ENCODE peak calls at places on chromosomes 3 and 15, in six cellular contexts. Y is endothelial cell; N is activated naive CD4-positive, alpha-beta T cell treated with Interleukin-2 at 50 U/mL for 16 hours; U is stimulated activated effector memory CD8-positive, alpha-beta T cell treated with anti-CD3 and anti-CD28 coated beads, Interleukin-12 subunit alpha, Interleukin-12 subunit beta, amount 100 ng/mL, for 72 hours; K is left lung; M is HepG2. O is an unnamed sample.

GRCh38 chr15:82950746-82951370 is 1.7 kb downstream of the HOMER2 start:
- DNase-seq in Y (no peak), N (no peak), U (no peak), K (no peak), M (peak; percentile 11), O (no peak)

GRCh38 chr3:42557849-42558248 is 23.9 kb downstream of the SEC22C start:
- DNase-seq in Y (no peak), N (no peak), U (no peak), K (no peak), M (peak; percentile 13), O (no peak)

GRCh38 chr15:22808240-22808639 is 21.8 kb downstream of the NIPA1 start:
- DNase-seq in Y (no peak), N (no peak), U (no peak), K (no peak), M (no peak), O (no peak)

GRCh38 chr3:77718326-77718725 is 678.4 kb downstream of the ROBO2 start:
- DNase-seq in Y (no peak), N (no peak), U (no peak), K (no peak), M (no peak), O (no peak)

GRCh38 chr15:33160054-33160453 is 34.5 kb downstream of the FMN1 start:
- DNase-seq in Y (no peak), N (no peak), U (no peak), K (no peak), M (no peak), O (no peak)

GRCh38 chr15:56973463-56973862 is 55.0 kb downstream of the TCF12 start:
- DNase-seq in Y (no peak), N (no peak), U (no peak), K (no peak), M (no peak), O (no peak)

GRCh38 chr3:149655826-149656599 is 1.8 kb downstream of the WWTR1 start:
- DNase-seq in Y (no peak), N (no peak), U (no peak), K (no peak), M (no peak), O (no peak)

GRCh38 chr15:60935130-60935529 is 294.0 kb downstream of the RORA start:
- DNase-seq in Y (no peak), N (no peak), U (no peak), K (no peak), M (no peak), O (no peak)

GRCh38 chr3:75938921-75939320 is 153.6 kb upstream of the ZNF717 start:
- DNase-seq in Y (no peak), N (no peak), U (no peak), K (no peak), M (no peak), O (no peak)

GRCh38 chr3:156030735-156031134 is 89.6 kb upstream of the KCNAB1 start:
- DNase-seq in Y (no peak), N (no peak), U (no peak), K (no peak), M (no peak), O (no peak)

GRCh38 chr3:18080198-18080689 is 337.8 kb upstream of the TBC1D5 start:
- DNase-seq in Y (no peak), N (no peak), U (no peak), K (no peak), M (no peak), O (no peak)

GRCh38 chr3:61445924-61446323 is 115.4 kb upstream of the PTPRG start:
- DNase-seq in Y (no peak), N (no peak), U (no peak), K (no peak), M (no peak), O (no peak)

GRCh38 chr3:42127226-42127625 is 36.1 kb downstream of the TRAK1 start:
- DNase-seq in Y (no peak), N (no peak), U (no peak), K (no peak), M (no peak), O (no peak)

GRCh38 chr3:195914648-195915473 is 6.5 kb upstream of the TNK2 start:
- DNase-seq in Y (peak; percentile 95), N (peak; percentile 95), U (peak; percentile 97), K (peak; percentile 92), M (peak; percentile 91), O (peak; percentile 94)

GRCh38 chr15:95274038-95274437 is 1042.7 kb downstream of the MCTP2 start:
- DNase-seq in Y (no peak), N (no peak), U (no peak), K (no peak), M (no peak), O (no peak)

GRCh38 chr3:118945834-118946233 is 88.8 kb downstream of the IGSF11 start:
- DNase-seq in Y (no peak), N (no peak), U (no peak), K (no peak), M (no peak), O (no peak)

GRCh38 chr15:92273732-92274131 is 119.9 kb upstream of the ST8SIA2 start:
- DNase-seq in Y (no peak), N (no peak), U (no peak), K (no peak), M (no peak), O (no peak)

GRCh38 chr15:63056843-63057242 is 14.3 kb downstream of the TPM1 start:
- DNase-seq in Y (no peak), N (no peak), U (no peak), K (no peak), M (no peak), O (no peak)

GRCh38 chr3:48187579-48188265 is 495 bp downstream of the CDC25A start:
- DNase-seq in Y (peak; percentile 55), N (peak; percentile 42), U (peak; percentile 71), K (no peak), M (no peak), O (no peak)

GRCh38 chr3:140523600-140523999 is 154.3 kb upstream of the TRIM42 start:
- DNase-seq in Y (no peak), N (no peak), U (no peak), K (no peak), M (no peak), O (no peak)

GRCh38 chr3:4688411-4688810 is 195.3 kb downstream of the ITPR1 start:
- DNase-seq in Y (no peak), N (no peak), U (no peak), K (no peak), M (no peak), O (no peak)

GRCh38 chr3:46665763-46666470 is 27.6 kb downstream of the ALS2CL start:
- DNase-seq in Y (no peak), N (no peak), U (no peak), K (no peak), M (no peak), O (no peak)

GRCh38 chr3:118666-119065 is 77.9 kb upstream of the CHL1 start:
- DNase-seq in Y (no peak), N (no peak), U (no peak), K (no peak), M (no peak), O (no peak)

GRCh38 chr3:129470861-129471260 is 30.8 kb downstream of the IFT122 start:
- DNase-seq in Y (no peak), N (no peak), U (no peak), K (no peak), M (no peak), O (no peak)

GRCh38 chr3:10160346-10160745 is 4.4 kb upstream of the IRAK2 start:
- DNase-seq in Y (no peak), N (no peak), U (no peak), K (no peak), M (no peak), O (no peak)

GRCh38 chr3:195102609-195103467 is 168.1 kb downstream of the XXYLT1 start:
- DNase-seq in Y (no peak), N (no peak), U (no peak), K (peak; percentile 28), M (no peak), O (no peak)

GRCh38 chr3:13267348-13267659 is 152.8 kb downstream of the NUP210 start:
- DNase-seq in Y (no peak), N (no peak), U (no peak), K (no peak), M (no peak), O (no peak)

GRCh38 chr3:70358978-70359580 is 46.6 kb upstream of the MDFIC2 start:
- DNase-seq in Y (peak; percentile 23), N (no peak), U (no peak), K (no peak), M (peak; percentile 2), O (no peak)

GRCh38 chr3:63370094-63370493 is 92.0 kb downstream of the SYNPR start:
- DNase-seq in Y (no peak), N (no peak), U (no peak), K (no peak), M (no peak), O (no peak)

GRCh38 chr3:43923101-43923979 is 232.6 kb downstream of the ABHD5 start:
- DNase-seq in Y (no peak), N (no peak), U (no peak), K (no peak), M (no peak), O (no peak)

GRCh38 chr15:69474846-69475455 is 22.3 kb downstream of the RPLP1 start:
- DNase-seq in Y (peak; percentile 17), N (no peak), U (no peak), K (no peak), M (no peak), O (no peak)

GRCh38 chr15:90654233-90655124 is 62.7 kb upstream of the BLM start:
- DNase-seq in Y (no peak), N (no peak), U (no peak), K (peak; percentile 31), M (no peak), O (no peak)

GRCh38 chr3:176032043-176032442 is 1165.2 kb downstream of the TBL1XR1 start:
- DNase-seq in Y (no peak), N (no peak), U (no peak), K (no peak), M (no peak), O (no peak)